ENCODE peak calls at places on chromosomes 11 and 22, in six cellular contexts. B is activated T-cell treated with anti-CD3 and anti-CD28 coated beads for 24 hours, K is H54, F is pancreas, T is astrocyte of the spinal cord, W is HFF-Myc. C is an unnamed sample.

GRCh38 chr11:285894-286220 is 3.1 kb upstream of the PGGHG start:
- DNase-seq in W (no peak), K (no peak), T (no peak), F (peak; percentile 25), B (no peak), C (no peak)

GRCh38 chr11:130189492-130190210 is 30.1 kb downstream of the ST14 start:
- DNase-seq in W (no peak), B (no peak), T (no peak), F (no peak), K (no peak), C (no peak)

GRCh38 chr11:112963368-112963955 is 2.2 kb downstream of the NCAM1 start:
- DNase-seq in K (no peak), T (no peak), B (no peak), F (peak; percentile 14), W (no peak), C (no peak)

GRCh38 chr22:42932857-42933782 is 76.0 kb upstream of the ARFGAP3 start:
- DNase-seq in T (no peak), K (no peak), F (no peak), B (no peak), W (no peak), C (no peak)

GRCh38 chr11:67667490-67668190 is 6.8 kb downstream of the ALDH3B2 start:
- DNase-seq in K (no peak), B (no peak), T (no peak), F (peak; percentile 48), W (no peak), C (peak; percentile 90)

GRCh38 chr22:41799486-41800347 is 762 bp upstream of the CCDC134 start:
- DNase-seq in T (peak; percentile 2), K (no peak), F (peak; percentile 49), W (no peak), B (peak; percentile 12), C (peak; percentile 12)

GRCh38 chr11:130738618-130739017 is 177.7 kb downstream of the SNX19 start:
- DNase-seq in W (no peak), T (peak; percentile 50), K (no peak), B (no peak), F (no peak), C (no peak)

GRCh38 chr11:43518407-43519165 is 159.9 kb downstream of the TTC17 start:
- DNase-seq in T (peak; percentile 5), B (peak; percentile 2), W (no peak), F (no peak), K (peak; percentile 47), C (no peak)

GRCh38 chr11:124830749-124831148 is 30.5 kb upstream of the MSANTD2 start:
- DNase-seq in T (no peak), W (no peak), K (no peak), B (no peak), F (no peak), C (no peak)

GRCh38 chr11:36186340-36186739 is 102.9 kb downstream of the COMMD9 start:
- DNase-seq in W (peak; percentile 46), B (no peak), F (no peak), K (no peak), T (peak; percentile 86), C (no peak)

GRCh38 chr22:20550851-20551744 is 43.7 kb downstream of the MED15 start:
- DNase-seq in F (no peak), T (peak; percentile 71), W (no peak), K (no peak), B (no peak), C (no peak)

GRCh38 chr11:102494216-102494615 is 36.3 kb downstream of the MMP7 start:
- DNase-seq in T (peak; percentile 76), K (no peak), W (no peak), F (no peak), B (no peak), C (no peak)

GRCh38 chr11:20127671-20128527 is 32.4 kb downstream of the DBX1 start:
- DNase-seq in F (peak; percentile 78), K (peak; percentile 55), W (no peak), B (peak; percentile 69), T (peak; percentile 71), C (peak; percentile 73)

GRCh38 chr22:29393019-29393608 is 4.7 kb upstream of the AP1B1 start:
- DNase-seq in W (no peak), F (no peak), K (no peak), B (no peak), T (no peak), C (no peak)

GRCh38 chr11:122363306-122363705 is 247.3 kb upstream of the BLID start:
- DNase-seq in F (no peak), K (no peak), T (no peak), W (no peak), B (no peak), C (no peak)